ENCODE peak calls at places on chromosomes 7 and 10, in ten cellular contexts. V is A549; B is CD4-positive, alpha-beta T cell; A is activated CD4-positive, alpha-beta T cell treated with anti-CD3 and anti-CD28 coated beads, Interleukin-2, amount 50 U/mL, for 1 hour; K is GM23248; D is iris pigment epithelial cell; F is psoas muscle; G is GM03348; X is germinal center; Q is left colon. C is an unnamed sample.

GRCh38 chr10:102394801-102395676 is 466 bp upstream of the NFKB2 start:
- DNase-seq in V (peak), B (peak), A (peak), K (peak), D (peak), F (peak), G (peak), X (peak), Q (peak), C (peak)

GRCh38 chr7:117098457-117098856 is 145.2 kb downstream of the ST7 start:
- DNase-seq in V (no peak), B (no peak), A (no peak), K (peak), D (peak), F (no peak), G (peak), X (no peak), Q (no peak), C (no peak)

GRCh38 chr7:39811161-39811614 is 138.9 kb upstream of the CDK13 start:
- DNase-seq in V (no peak), B (no peak), A (no peak), K (peak), D (peak), F (no peak), G (peak), X (no peak), Q (no peak), C (no peak)

GRCh38 chr10:42871823-42872222 is 89.2 kb downstream of the BMS1 start:
- DNase-seq in V (no peak), B (no peak), A (no peak), K (no peak), D (no peak), F (no peak), G (no peak), X (no peak), Q (no peak), C (no peak)

GRCh38 chr10:14699482-14699881 is 75.2 kb downstream of the FAM107B start:
- DNase-seq in V (no peak), B (no peak), A (no peak), K (no peak), D (no peak), F (no peak), G (no peak), X (no peak), Q (no peak), C (no peak)

GRCh38 chr10:59372543-59372942 is 10.2 kb upstream of the FAM13C start:
- DNase-seq in V (no peak), B (no peak), A (no peak), K (peak), D (peak), F (no peak), G (peak), X (no peak), Q (no peak), C (no peak)

GRCh38 chr7:25860206-25860881 is 291.7 kb upstream of the NFE2L3 start:
- DNase-seq in V (no peak), B (no peak), A (no peak), K (no peak), D (no peak), F (no peak), G (no peak), X (no peak), Q (no peak), C (no peak)

GRCh38 chr10:82544377-82544776 is 669.4 kb downstream of the NRG3 start:
- DNase-seq in V (no peak), B (no peak), A (no peak), K (no peak), D (no peak), F (no peak), G (no peak), X (no peak), Q (no peak), C (no peak)

GRCh38 chr7:101688183-101688831 is 59.2 kb upstream of the MYL10 start:
- DNase-seq in V (peak), B (peak), A (peak), K (peak), D (peak), F (peak), G (peak), X (peak), Q (peak), C (peak)

GRCh38 chr7:1894906-1895663 is 225.0 kb downstream of the ELFN1 start:
- DNase-seq in V (no peak), B (no peak), A (no peak), K (no peak), D (no peak), F (no peak), G (no peak), X (no peak), Q (no peak), C (no peak)

GRCh38 chr7:69683002-69683401 is 84.7 kb downstream of the AUTS2 start:
- DNase-seq in V (no peak), B (no peak), A (no peak), K (no peak), D (no peak), F (no peak), G (no peak), X (no peak), Q (no peak), C (no peak)

GRCh38 chr7:95509199-95509598 is 23.5 kb downstream of the ASB4 start:
- DNase-seq in V (no peak), B (no peak), A (no peak), K (peak), D (peak), F (no peak), G (no peak), X (no peak), Q (no peak), C (no peak)

GRCh38 chr10:112728118-112728963 is 221.7 kb upstream of the TCF7L2 start:
- DNase-seq in V (no peak), B (no peak), A (no peak), K (no peak), D (no peak), F (no peak), G (no peak), X (no peak), Q (no peak), C (no peak)

GRCh38 chr10:45419673-45420020 is 45.6 kb downstream of the ALOX5 start:
- DNase-seq in V (no peak), B (no peak), A (no peak), K (no peak), D (no peak), F (no peak), G (peak), X (no peak), Q (no peak), C (no peak)

GRCh38 chr7:142181966-142182365 is 70.4 kb downstream of the MGAM2 start:
- DNase-seq in V (no peak), B (no peak), A (no peak), K (no peak), D (no peak), F (no peak), G (no peak), X (no peak), Q (no peak), C (no peak)

GRCh38 chr10:125397608-125398007 is 237.2 kb upstream of the CTBP2 start:
- DNase-seq in V (no peak), B (no peak), A (no peak), K (no peak), D (no peak), F (no peak), G (no peak), X (no peak), Q (no peak), C (no peak)

GRCh38 chr10:69636626-69637550 is 6.8 kb downstream of the FAM241B start:
- DNase-seq in V (peak), B (peak), A (peak), K (peak), D (peak), F (no peak), G (no peak), X (no peak), Q (no peak), C (peak)

GRCh38 chr10:126242352-126243260 is 145.7 kb downstream of the ADAM12 start:
- DNase-seq in V (no peak), B (no peak), A (no peak), K (peak), D (peak), F (no peak), G (peak), X (no peak), Q (no peak), C (no peak)

GRCh38 chr10:34739915-34740314 is 75.2 kb downstream of the PARD3 start:
- DNase-seq in V (no peak), B (no peak), A (no peak), K (peak), D (peak), F (peak), G (peak), X (no peak), Q (peak), C (peak)

GRCh38 chr7:102455596-102455995 is 9.1 kb downstream of the ALKBH4 start:
- DNase-seq in V (no peak), B (no peak), A (no peak), K (no peak), D (no peak), F (no peak), G (no peak), X (no peak), Q (no peak), C (no peak)

GRCh38 chr10:33760544-33760943 is 426.1 kb upstream of the NRP1 start:
- DNase-seq in V (no peak), B (no peak), A (no peak), K (no peak), D (no peak), F (no peak), G (no peak), X (no peak), Q (no peak), C (no peak)

GRCh38 chr10:119139464-119140067 is 25.9 kb downstream of the SFXN4 start:
- DNase-seq in V (peak), B (peak), A (peak), K (peak), D (peak), F (no peak), G (peak), X (peak), Q (no peak), C (no peak)

GRCh38 chr7:100753750-100754149 is 20.4 kb downstream of the ZAN start:
- DNase-seq in V (no peak), B (no peak), A (no peak), K (peak), D (peak), F (no peak), G (no peak), X (no peak), Q (no peak), C (no peak)